ENCODE peak calls at places on chromosomes 3 and 15, in eight cellular contexts. E is testis; G is AG04450; V is OCI-LY7; A is A549; U is tibial artery; W is effector memory CD4-positive, alpha-beta T cell; O is psoas muscle. B is an unnamed sample. For H3K9me3, the result is how much of the 10 kb centered on the place peaks cover.

GRCh38 chr3:40593351-40593750 is 68.6 kb downstream of the ZNF621 start:
- DNase-seq in W (no peak), U (no peak), E (no peak), O (no peak), V (no peak), G (no peak), A (no peak), B (no peak)

GRCh38 chr3:152388631-152389030 is 119.9 kb downstream of the MBNL1 start:
- DNase-seq in E (no peak), A (no peak), V (no peak), O (no peak), W (no peak), G (no peak), U (no peak), B (no peak)

GRCh38 chr15:85592148-85592547 is 202.6 kb downstream of the KLHL25 start:
- DNase-seq in E (no peak), W (no peak), V (no peak), A (no peak), U (no peak), O (no peak), G (no peak), B (no peak)

GRCh38 chr3:129399895-129400357 is 28.5 kb downstream of the EFCAB12 start:
- DNase-seq in W (no peak), V (no peak), A (no peak), U (no peak), G (no peak), O (no peak), E (peak), B (no peak)

GRCh38 chr3:183548262-183548769 is 7.2 kb downstream of the KLHL6 start:
- DNase-seq in U (no peak), O (no peak), A (peak), W (no peak), E (no peak), V (no peak), G (peak), B (peak)

GRCh38 chr3:112813723-112814171 is 32.9 kb downstream of the CD200R1L start:
- DNase-seq in W (no peak), E (peak), V (peak), A (no peak), G (no peak), O (no peak), U (no peak), B (no peak)

GRCh38 chr3:12347301-12347700 is 58.4 kb downstream of the PPARG start:
- DNase-seq in E (no peak), W (no peak), A (no peak), G (no peak), O (no peak), V (no peak), U (no peak), B (no peak)

GRCh38 chr15:72889545-72889944 is 106.0 kb upstream of the ADPGK start:
- DNase-seq in U (no peak), O (no peak), G (no peak), V (no peak), E (no peak), A (no peak), W (no peak), B (no peak)

GRCh38 chr15:83446904-83447708 is at the start of gene SH3GL3:
- DNase-seq in O (peak), A (peak), U (peak), E (peak), W (no peak), V (no peak), G (no peak), B (peak)

GRCh38 chr15:78879517-78880241 is 7.0 kb downstream of the MORF4L1 start:
- DNase-seq in U (no peak), W (no peak), O (no peak), A (no peak), E (no peak), V (no peak), G (no peak), B (no peak)

GRCh38 chr3:49916686-49917085 is 12.9 kb downstream of the MON1A start:
- DNase-seq in E (no peak), W (no peak), G (no peak), O (no peak), U (no peak), A (no peak), V (no peak), B (no peak)
- H3K4me3 ChIP-seq in E (no peak), W (no peak), G (no peak), O (no peak), U (no peak), A (no peak), V (no peak), B (no peak)

GRCh38 chr3:58693929-58694850 is 27.6 kb upstream of the FAM3D start:
- DNase-seq in U (no peak), O (no peak), E (peak), W (no peak), G (no peak), V (no peak), A (no peak), B (no peak)
- H3K9me3 ChIP-seq in U (under half), O (under half), E (under half), W (under half), G (under half), V (under half), A (under half), B (half or more)

DNA sequence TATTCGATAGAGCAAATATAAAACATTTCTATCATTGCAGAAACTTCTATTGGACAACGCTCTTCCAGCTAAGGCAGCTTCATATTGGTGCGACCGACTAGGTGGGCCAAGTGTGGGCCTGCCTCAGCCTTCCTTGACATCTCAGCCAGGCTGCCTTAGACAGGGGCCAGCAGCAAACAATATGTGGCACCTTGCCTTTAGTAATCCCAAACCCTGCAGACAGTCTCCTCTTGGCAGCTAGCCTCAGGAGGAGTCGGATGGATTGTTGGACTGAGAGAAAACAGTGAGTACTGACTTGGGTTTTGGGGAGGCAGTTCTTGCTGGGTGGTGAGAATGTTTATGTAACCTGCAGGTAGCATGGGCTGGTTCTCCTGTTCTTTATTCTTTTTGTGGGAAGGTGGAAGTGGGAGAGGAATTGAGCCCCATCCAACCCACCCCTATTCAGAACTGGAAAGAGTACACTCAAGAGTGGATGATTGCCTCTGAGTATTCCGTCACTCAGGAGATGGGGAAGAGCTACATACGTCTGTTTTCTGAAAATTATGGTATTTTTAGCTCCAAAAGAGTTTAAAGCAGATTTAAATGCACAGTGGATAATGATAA is 47.1 kb downstream of the GPD1L start:
- DNase-seq in E (no peak), V (no peak), G (no peak), O (no peak), U (no peak), W (no peak), A (no peak), B (no peak)
- H3K27ac ChIP-seq in E (no peak), V (no peak), G (no peak), O (no peak), U (no peak), W (no peak), A (no peak), B (no peak)

GRCh38 chr15:91779960-91780359 is 73.5 kb upstream of the SLCO3A1 start:
- DNase-seq in O (no peak), G (no peak), E (no peak), U (no peak), A (no peak), W (no peak), V (no peak), B (no peak)
- H3K4me3 ChIP-seq in O (no peak), G (no peak), E (no peak), U (no peak), A (no peak), W (no peak), V (no peak), B (no peak)

B was measured in endodermal cell.